ENCODE peak calls at places on chromosomes 6 and 20, in four cellular contexts. E is colonic mucosa, G is choroid plexus epithelial cell, L is tibial nerve. Q is an unnamed sample.

GRCh38 chr6:166466178-166467122 is 83.7 kb upstream of the MPC1 start:
- DNase-seq in E (no peak), L (no peak), G (peak), Q (peak)

GRCh38 chr6:148472495-148473105 is 130.0 kb downstream of the SASH1 start:
- DNase-seq in E (no peak), L (no peak), G (no peak), Q (no peak)

GRCh38 chr6:87730310-87730709 is 28.3 kb upstream of the AKIRIN2 start:
- DNase-seq in E (peak), G (peak), L (peak), Q (no peak)

GRCh38 chr6:108662702-108663101 is 102.0 kb downstream of the FOXO3 start:
- DNase-seq in L (no peak), E (no peak), G (no peak), Q (no peak)

GRCh38 chr6:75827163-75827562 is 78.1 kb downstream of the MYO6 start:
- DNase-seq in L (no peak), G (no peak), E (no peak), Q (no peak)

GRCh38 chr6:162090734-162091133 is 636.8 kb downstream of the PRKN start:
- DNase-seq in E (no peak), G (peak), L (no peak), Q (no peak)

GRCh38 chr20:725491-725890 is 42.8 kb downstream of the SLC52A3 start:
- DNase-seq in L (no peak), E (no peak), G (no peak), Q (no peak)

GRCh38 chr6:129671442-129672344 is 38.3 kb downstream of the ARHGAP18 start:
- DNase-seq in E (no peak), L (no peak), G (peak), Q (no peak)

GRCh38 chr20:46057856-46058655 is 29.0 kb downstream of the SLC12A5 start:
- DNase-seq in G (peak), L (no peak), E (peak), Q (no peak)
- TF ChIP-seq CTCF in G (peak), L (peak), E (no peak), Q (peak)

GRCh38 chr6:106547556-106547955 is 81.7 kb downstream of the RTN4IP1 start:
- DNase-seq in E (no peak), L (no peak), G (no peak), Q (no peak)
- H3K4me3 ChIP-seq in E (no peak), L (no peak), G (no peak), Q (no peak)

DNA sequence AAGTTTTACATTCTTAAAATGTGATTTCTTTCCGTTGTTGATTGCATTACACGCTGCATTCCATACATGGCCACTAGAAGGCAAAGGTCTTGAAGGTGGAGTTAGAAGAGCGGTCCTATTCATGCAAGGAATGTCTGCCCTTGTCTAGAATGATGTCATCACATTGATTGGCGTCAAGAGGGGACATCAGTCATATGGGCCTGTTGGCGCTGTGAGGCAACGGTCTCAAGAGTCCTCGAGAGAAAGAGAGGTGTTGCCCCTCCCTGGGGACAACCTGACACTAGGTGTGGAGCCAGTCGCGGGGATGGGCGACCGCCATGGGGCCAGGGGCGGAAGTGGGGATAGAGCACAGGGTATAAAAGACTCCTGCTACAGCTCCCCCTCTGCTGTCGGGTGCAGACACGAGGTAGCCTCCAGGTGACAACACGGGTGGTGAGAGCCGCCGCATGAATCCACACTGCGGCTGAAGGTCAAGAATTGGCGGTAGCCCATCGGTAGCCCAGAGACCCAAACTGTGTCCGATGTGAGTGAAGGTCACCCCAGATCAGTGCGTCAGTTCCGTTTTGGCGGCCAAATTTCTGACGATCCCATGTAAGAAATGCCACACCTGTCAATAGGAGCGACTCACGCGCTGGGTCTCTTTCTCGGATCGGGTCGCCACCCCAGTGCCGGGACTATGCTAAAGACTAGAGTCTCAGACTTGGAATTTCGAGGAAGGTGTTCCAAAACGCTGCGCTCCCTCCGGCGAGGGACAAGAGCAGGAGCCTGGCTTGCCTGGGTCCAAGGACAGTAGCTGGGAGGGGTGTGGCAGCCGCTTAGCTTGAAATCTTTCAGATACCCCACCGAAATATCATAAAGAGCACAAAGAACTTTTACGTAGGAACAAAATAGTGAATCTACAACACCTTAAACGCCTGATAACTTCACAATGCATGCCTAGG is 93.2 kb upstream of the ZNF184 start:
- DNase-seq in G (no peak), E (no peak), L (no peak), Q (no peak)
- TF ChIP-seq CTCF in G (no peak), E (no peak), L (no peak), Q (no peak)

GRCh38 chr6:24838994-24839393 is 40.3 kb upstream of the ARMH2 start:
- DNase-seq in L (no peak), E (no peak), G (no peak), Q (no peak)
- H3K4me3 ChIP-seq in L (no peak), E (no peak), G (no peak), Q (no peak)

GRCh38 chr6:8758412-8758811 is 323.1 kb upstream of the SLC35B3 start:
- DNase-seq in E (no peak), L (no peak), G (no peak), Q (no peak)
- TF ChIP-seq CTCF in E (no peak), L (no peak), G (no peak), Q (no peak)

GRCh38 chr6:24882835-24883555 is 52.8 kb downstream of the RIPOR2 start:
- DNase-seq in L (no peak), G (no peak), E (no peak), Q (no peak)

GRCh38 chr6:24879351-24879750 is 56.4 kb downstream of the RIPOR2 start:
- DNase-seq in L (no peak), G (no peak), E (no peak), Q (no peak)

GRCh38 chr6:24887520-24887919 is 48.2 kb downstream of the RIPOR2 start:
- DNase-seq in L (no peak), E (no peak), G (no peak), Q (no peak)

GRCh38 chr6:24883618-24884017 is 52.1 kb downstream of the RIPOR2 start:
- DNase-seq in E (no peak), G (peak), L (no peak), Q (peak)

DNA sequence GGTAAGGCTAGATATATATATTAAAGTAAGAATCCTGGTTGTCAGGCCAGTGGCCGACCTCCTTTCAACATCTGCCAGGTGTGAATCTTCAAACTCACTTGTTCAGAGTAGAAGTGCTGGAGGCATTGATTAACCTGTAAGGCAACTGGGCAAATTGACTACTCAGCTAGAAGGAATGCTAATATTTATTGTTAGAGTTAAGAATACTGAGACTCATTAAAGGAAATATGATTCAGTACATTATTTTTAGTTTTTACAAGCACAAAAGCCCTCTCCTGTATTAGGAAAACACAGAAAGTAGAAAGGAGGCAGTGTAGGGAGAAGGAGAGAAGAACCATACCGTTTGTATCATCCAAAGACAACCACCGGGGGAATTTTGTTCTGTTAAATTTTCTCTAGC is 53.5 kb downstream of the RIPOR2 start:
- DNase-seq in G (no peak), E (no peak), L (no peak), Q (no peak)
- H3K4me3 ChIP-seq in G (no peak), E (no peak), L (no peak), Q (no peak)

Q was measured in AG04449.